ENCODE peak calls at places on chromosomes 2 and 18, in eight cellular contexts. One of them, this sample, is unnamed.

GRCh38 chr2:171159326-171160118 is 1.2 kb downstream of the TLK1 start:
- DNase-seq in right cardiac atrium: peak; percentile 80
- DNase-seq in AG04450: peak; percentile 29
- DNase-seq in iPS DF 6.9: no peak
- DNase-seq in cardiac muscle cell: peak; percentile 66
- DNase-seq in PC-3: peak; percentile 56
- DNase-seq in IMR-90: peak; percentile 80
- DNase-seq in neural progenitor cell: peak; percentile 59
- DNase-seq in this sample: peak; percentile 49

GRCh38 chr2:140835079-140835478 is 1295.7 kb downstream of the LRP1B start:
- DNase-seq in PC-3: no peak
- DNase-seq in iPS DF 6.9: no peak
- DNase-seq in right cardiac atrium: no peak
- DNase-seq in AG04450: no peak
- DNase-seq in IMR-90: no peak
- DNase-seq in cardiac muscle cell: no peak
- DNase-seq in neural progenitor cell: no peak
- DNase-seq in this sample: no peak

GRCh38 chr2:72778410-72778809 is 47.4 kb downstream of the EXOC6B start:
- DNase-seq in neural progenitor cell: no peak
- DNase-seq in right cardiac atrium: no peak
- DNase-seq in IMR-90: peak; percentile 77
- DNase-seq in PC-3: peak; percentile 84
- DNase-seq in cardiac muscle cell: no peak
- DNase-seq in iPS DF 6.9: no peak
- DNase-seq in AG04450: no peak
- DNase-seq in this sample: no peak

GRCh38 chr2:239477606-239478005 is 76.8 kb upstream of the HDAC4 start:
- DNase-seq in AG04450: no peak
- DNase-seq in right cardiac atrium: no peak
- DNase-seq in cardiac muscle cell: no peak
- DNase-seq in neural progenitor cell: no peak
- DNase-seq in PC-3: no peak
- DNase-seq in iPS DF 6.9: no peak
- DNase-seq in IMR-90: no peak
- DNase-seq in this sample: no peak

GRCh38 chr2:241020629-241021190 is 22.3 kb downstream of the SNED1 start:
- DNase-seq in IMR-90: no peak
- DNase-seq in right cardiac atrium: no peak
- DNase-seq in PC-3: no peak
- DNase-seq in cardiac muscle cell: no peak
- DNase-seq in neural progenitor cell: no peak
- DNase-seq in iPS DF 6.9: no peak
- DNase-seq in AG04450: no peak
- DNase-seq in this sample: no peak

GRCh38 chr2:238498691-238499295 is 72.1 kb downstream of the ASB1 start:
- DNase-seq in iPS DF 6.9: no peak
- DNase-seq in PC-3: no peak
- DNase-seq in neural progenitor cell: no peak
- DNase-seq in cardiac muscle cell: no peak
- DNase-seq in right cardiac atrium: no peak
- DNase-seq in AG04450: no peak
- DNase-seq in IMR-90: no peak
- DNase-seq in this sample: no peak

GRCh38 chr2:73700661-73701447 is 36.3 kb downstream of the TPRKB start:
- DNase-seq in right cardiac atrium: no peak
- DNase-seq in iPS DF 6.9: no peak
- DNase-seq in PC-3: no peak
- DNase-seq in cardiac muscle cell: no peak
- DNase-seq in AG04450: no peak
- DNase-seq in IMR-90: no peak
- DNase-seq in neural progenitor cell: no peak
- DNase-seq in this sample: peak; percentile 38

GRCh38 chr2:164657129-164657528 is 35.8 kb upstream of the GRB14 start:
- DNase-seq in iPS DF 6.9: no peak
- DNase-seq in AG04450: peak; percentile 13
- DNase-seq in PC-3: peak; percentile 61
- DNase-seq in neural progenitor cell: no peak
- DNase-seq in IMR-90: peak; percentile 40
- DNase-seq in right cardiac atrium: no peak
- DNase-seq in cardiac muscle cell: no peak
- DNase-seq in this sample: no peak

GRCh38 chr2:3633982-3634630 is 23.9 kb upstream of the ALLC start:
- DNase-seq in right cardiac atrium: no peak
- DNase-seq in AG04450: no peak
- DNase-seq in iPS DF 6.9: no peak
- DNase-seq in PC-3: no peak
- DNase-seq in IMR-90: no peak
- DNase-seq in cardiac muscle cell: no peak
- DNase-seq in neural progenitor cell: no peak
- DNase-seq in this sample: no peak

GRCh38 chr2:8974001-8974400 is 29.5 kb downstream of the MBOAT2 start:
- DNase-seq in cardiac muscle cell: no peak
- DNase-seq in iPS DF 6.9: no peak
- DNase-seq in PC-3: no peak
- DNase-seq in IMR-90: no peak
- DNase-seq in neural progenitor cell: no peak
- DNase-seq in AG04450: no peak
- DNase-seq in right cardiac atrium: no peak
- DNase-seq in this sample: no peak

GRCh38 chr2:140990416-140990815 is 1140.4 kb downstream of the LRP1B start:
- DNase-seq in IMR-90: peak; percentile 94
- DNase-seq in cardiac muscle cell: no peak
- DNase-seq in right cardiac atrium: no peak
- DNase-seq in PC-3: peak; percentile 51
- DNase-seq in neural progenitor cell: no peak
- DNase-seq in AG04450: peak; percentile 83
- DNase-seq in iPS DF 6.9: no peak
- DNase-seq in this sample: no peak

GRCh38 chr2:241607162-241607885 is 29.6 kb downstream of the THAP4 start:
- DNase-seq in right cardiac atrium: no peak
- DNase-seq in cardiac muscle cell: no peak
- DNase-seq in neural progenitor cell: no peak
- DNase-seq in PC-3: no peak
- DNase-seq in IMR-90: no peak
- DNase-seq in AG04450: no peak
- DNase-seq in iPS DF 6.9: no peak
- DNase-seq in this sample: no peak

GRCh38 chr2:46848446-46848845 is 67.2 kb downstream of the MCFD2 start:
- DNase-seq in neural progenitor cell: no peak
- DNase-seq in cardiac muscle cell: no peak
- DNase-seq in PC-3: no peak
- DNase-seq in iPS DF 6.9: no peak
- DNase-seq in IMR-90: no peak
- DNase-seq in AG04450: no peak
- DNase-seq in right cardiac atrium: no peak
- DNase-seq in this sample: no peak

GRCh38 chr2:96449637-96450036 is 55.5 kb downstream of the NEURL3 start:
- DNase-seq in cardiac muscle cell: peak; percentile 48
- DNase-seq in iPS DF 6.9: no peak
- DNase-seq in AG04450: no peak
- DNase-seq in right cardiac atrium: no peak
- DNase-seq in PC-3: no peak
- DNase-seq in neural progenitor cell: no peak
- DNase-seq in IMR-90: no peak
- DNase-seq in this sample: no peak

GRCh38 chr2:182240862-182241371 is 185.9 kb downstream of the PDE1A start:
- DNase-seq in neural progenitor cell: peak; percentile 48
- DNase-seq in AG04450: no peak
- DNase-seq in IMR-90: peak; percentile 27
- DNase-seq in right cardiac atrium: peak; percentile 44
- DNase-seq in iPS DF 6.9: no peak
- DNase-seq in cardiac muscle cell: peak; percentile 42
- DNase-seq in PC-3: peak; percentile 43
- DNase-seq in this sample: peak; percentile 60

GRCh38 chr2:106284255-106284654 is 90.2 kb upstream of the UXS1 start:
- DNase-seq in right cardiac atrium: no peak
- DNase-seq in iPS DF 6.9: no peak
- DNase-seq in cardiac muscle cell: no peak
- DNase-seq in neural progenitor cell: no peak
- DNase-seq in IMR-90: no peak
- DNase-seq in AG04450: no peak
- DNase-seq in PC-3: no peak
- DNase-seq in this sample: no peak

GRCh38 chr18:45775241-45775676 is 50.2 kb upstream of the SIGLEC15 start:
- DNase-seq in PC-3: no peak
- DNase-seq in iPS DF 6.9: peak; percentile 47
- DNase-seq in IMR-90: peak; percentile 63
- DNase-seq in neural progenitor cell: peak; percentile 13
- DNase-seq in cardiac muscle cell: no peak
- DNase-seq in right cardiac atrium: peak; percentile 91
- DNase-seq in AG04450: no peak
- DNase-seq in this sample: peak; percentile 61

DNA sequence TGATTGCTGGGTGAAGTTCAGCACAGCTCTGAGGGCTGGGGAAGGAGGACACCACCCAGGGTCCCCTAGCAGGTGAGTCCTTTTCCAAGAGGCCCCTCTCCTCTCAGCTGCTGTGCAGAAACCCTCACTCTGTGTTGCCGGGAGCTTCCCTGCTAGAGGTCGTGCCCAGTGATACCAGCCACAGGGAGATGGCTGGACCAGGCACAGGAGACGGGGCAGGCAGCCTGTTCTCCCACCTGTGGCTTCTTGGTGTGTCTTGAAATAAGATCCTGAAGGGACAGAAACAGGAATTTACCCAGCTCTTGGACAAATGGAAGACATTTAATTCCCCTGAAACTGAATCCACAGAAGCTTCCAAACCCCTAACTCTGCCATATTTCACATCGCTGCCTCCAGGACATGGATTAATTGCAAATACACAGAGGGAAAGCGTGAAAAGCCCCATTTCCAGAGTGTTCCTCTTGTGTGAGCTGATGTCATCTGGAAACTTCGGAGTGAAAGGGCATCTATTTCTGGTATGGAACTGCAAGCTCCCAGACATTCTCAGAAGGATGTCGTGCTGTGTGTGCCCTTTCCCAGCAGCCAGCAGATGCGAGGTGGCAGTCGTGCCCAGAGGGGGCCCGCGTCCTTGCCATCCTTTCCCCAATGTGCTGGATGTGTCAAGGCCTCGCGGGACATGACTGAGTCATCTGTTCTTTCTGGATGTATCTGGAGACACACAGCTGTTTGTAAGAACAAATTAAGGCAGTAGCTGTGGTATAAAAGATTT is 177.7 kb downstream of the SEPTIN10 start:
- DNase-seq in cardiac muscle cell: no peak
- DNase-seq in PC-3: no peak
- DNase-seq in IMR-90: peak; percentile 43
- DNase-seq in AG04450: no peak
- DNase-seq in right cardiac atrium: peak; percentile 82
- DNase-seq in iPS DF 6.9: no peak
- DNase-seq in neural progenitor cell: no peak
- DNase-seq in this sample: no peak
- H3K27ac ChIP-seq in cardiac muscle cell: no peak overlapping the region
- H3K27ac ChIP-seq in PC-3: no peak overlapping the region
- H3K27ac ChIP-seq in IMR-90: no peak overlapping the region
- H3K27ac ChIP-seq in AG04450: no peak overlapping the region
- H3K27ac ChIP-seq in right cardiac atrium: peak overlapping the region; percentile 19
- H3K27ac ChIP-seq in iPS DF 6.9: no peak overlapping the region
- H3K27ac ChIP-seq in neural progenitor cell: no peak overlapping the region
- H3K27ac ChIP-seq in this sample: peak overlapping the region; percentile 46

DNA sequence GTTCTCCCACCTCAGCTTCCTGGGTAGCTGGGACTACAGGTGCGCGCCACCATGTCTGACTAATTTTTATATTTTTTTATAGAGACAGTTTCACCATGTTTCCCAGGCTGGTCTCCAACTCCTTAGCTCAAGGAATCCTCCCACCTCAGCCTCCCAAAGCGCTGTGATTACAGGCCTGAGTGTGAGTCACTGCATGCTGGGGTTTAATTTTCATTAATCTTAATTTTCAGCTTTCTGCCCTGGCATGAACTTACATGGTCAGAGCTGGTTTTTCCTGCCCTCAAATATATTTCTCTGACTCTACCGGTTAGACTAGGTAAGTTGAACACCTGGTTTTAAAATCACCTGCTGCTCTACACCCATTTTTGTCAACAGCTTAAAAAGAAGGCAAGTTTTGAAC is 3.1 kb downstream of the MARCHF7 start:
- DNase-seq in AG04450: no peak
- DNase-seq in iPS DF 6.9: no peak
- DNase-seq in neural progenitor cell: no peak
- DNase-seq in right cardiac atrium: no peak
- DNase-seq in IMR-90: no peak
- DNase-seq in PC-3: peak; percentile 49
- DNase-seq in cardiac muscle cell: no peak
- DNase-seq in this sample: no peak
- H3K27ac ChIP-seq in AG04450: no peak overlapping the region
- H3K27ac ChIP-seq in iPS DF 6.9: no peak overlapping the region
- H3K27ac ChIP-seq in neural progenitor cell: no peak overlapping the region
- H3K27ac ChIP-seq in right cardiac atrium: no peak overlapping the region
- H3K27ac ChIP-seq in IMR-90: no peak overlapping the region
- H3K27ac ChIP-seq in PC-3: peak overlapping the region; percentile 82
- H3K27ac ChIP-seq in cardiac muscle cell: no peak overlapping the region
- H3K27ac ChIP-seq in this sample: no peak overlapping the region

GRCh38 chr18:457120-457519 is 43.4 kb downstream of the COLEC12 start:
- DNase-seq in cardiac muscle cell: no peak
- DNase-seq in AG04450: no peak
- DNase-seq in neural progenitor cell: peak; percentile 53
- DNase-seq in IMR-90: peak; percentile 70
- DNase-seq in PC-3: no peak
- DNase-seq in iPS DF 6.9: no peak
- DNase-seq in right cardiac atrium: peak; percentile 80
- DNase-seq in this sample: no peak

GRCh38 chr18:449374-449773 is 51.1 kb downstream of the COLEC12 start:
- DNase-seq in right cardiac atrium: peak; percentile 62
- DNase-seq in iPS DF 6.9: no peak
- DNase-seq in IMR-90: no peak
- DNase-seq in AG04450: no peak
- DNase-seq in neural progenitor cell: peak; percentile 46
- DNase-seq in PC-3: peak; percentile 45
- DNase-seq in cardiac muscle cell: peak; percentile 81
- DNase-seq in this sample: no peak

GRCh38 chr18:453399-453798 is 47.1 kb downstream of the COLEC12 start:
- DNase-seq in AG04450: no peak
- DNase-seq in cardiac muscle cell: no peak
- DNase-seq in IMR-90: no peak
- DNase-seq in iPS DF 6.9: no peak
- DNase-seq in neural progenitor cell: no peak
- DNase-seq in PC-3: no peak
- DNase-seq in right cardiac atrium: no peak
- DNase-seq in this sample: no peak

GRCh38 chr18:456361-456821 is 44.1 kb downstream of the COLEC12 start:
- DNase-seq in right cardiac atrium: peak; percentile 63
- DNase-seq in PC-3: no peak
- DNase-seq in neural progenitor cell: no peak
- DNase-seq in iPS DF 6.9: no peak
- DNase-seq in AG04450: no peak
- DNase-seq in IMR-90: peak; percentile 43
- DNase-seq in cardiac muscle cell: no peak
- DNase-seq in this sample: peak; percentile 30

GRCh38 chr18:452801-453200 is 47.7 kb downstream of the COLEC12 start:
- DNase-seq in cardiac muscle cell: no peak
- DNase-seq in right cardiac atrium: no peak
- DNase-seq in AG04450: no peak
- DNase-seq in PC-3: no peak
- DNase-seq in neural progenitor cell: no peak
- DNase-seq in IMR-90: no peak
- DNase-seq in iPS DF 6.9: no peak
- DNase-seq in this sample: no peak
- H3K27ac ChIP-seq in cardiac muscle cell: peak overlapping the region; percentile 29
- H3K27ac ChIP-seq in right cardiac atrium: no peak overlapping the region
- H3K27ac ChIP-seq in AG04450: no peak overlapping the region
- H3K27ac ChIP-seq in PC-3: no peak overlapping the region
- H3K27ac ChIP-seq in neural progenitor cell: no peak overlapping the region
- H3K27ac ChIP-seq in IMR-90: no peak overlapping the region
- H3K27ac ChIP-seq in iPS DF 6.9: no peak overlapping the region
- H3K27ac ChIP-seq in this sample: no peak overlapping the region

GRCh38 chr18:62784966-62785413 is 69.6 kb downstream of the PHLPP1 start:
- DNase-seq in neural progenitor cell: peak; percentile 15
- DNase-seq in PC-3: no peak
- DNase-seq in iPS DF 6.9: no peak
- DNase-seq in IMR-90: peak; percentile 84
- DNase-seq in right cardiac atrium: no peak
- DNase-seq in AG04450: no peak
- DNase-seq in cardiac muscle cell: no peak
- DNase-seq in this sample: no peak
- H3K27ac ChIP-seq in neural progenitor cell: no peak overlapping the region
- H3K27ac ChIP-seq in PC-3: no peak overlapping the region
- H3K27ac ChIP-seq in iPS DF 6.9: no peak overlapping the region
- H3K27ac ChIP-seq in IMR-90: no peak overlapping the region
- H3K27ac ChIP-seq in right cardiac atrium: no peak overlapping the region
- H3K27ac ChIP-seq in AG04450: no peak overlapping the region
- H3K27ac ChIP-seq in cardiac muscle cell: no peak overlapping the region
- H3K27ac ChIP-seq in this sample: peak overlapping the region; percentile 24